ENCODE peak calls at places on chromosomes 5 and 9, in seven cellular contexts. I is PC-3, C is IMR-90, P is SK-N-SH, F is PC-9, Q is A549, G is GM23338. T is an unnamed sample. For H3K4me1, the result is how much of the 10 kb centered on the place peaks cover.

GRCh38 chr5:149185067-149185466 is 43.8 kb downstream of the ABLIM3 start:
- DNase-seq in F (no peak), G (no peak), P (no peak), C (no peak), Q (no peak), I (no peak), T (no peak)

GRCh38 chr5:78964889-78965288 is 20.2 kb downstream of the ARSB start:
- DNase-seq in I (peak), Q (peak), P (peak), G (peak), C (peak), F (no peak), T (peak)

GRCh38 chr5:150044334-150044681 is 42.0 kb downstream of the CSF1R start:
- DNase-seq in Q (no peak), I (peak), C (peak), P (no peak), G (no peak), F (no peak), T (no peak)

GRCh38 chr5:102668220-102668930 is 86.7 kb upstream of the PAM start:
- DNase-seq in C (no peak), G (peak), I (peak), Q (no peak), F (no peak), P (no peak), T (peak)

GRCh38 chr5:18270635-18271338 is 636.5 kb downstream of the TAF11L14 start:
- DNase-seq in P (no peak), Q (no peak), C (no peak), G (no peak), F (no peak), I (peak), T (no peak)

GRCh38 chr9:16673171-16673570 is 197.3 kb downstream of the BNC2 start:
- DNase-seq in F (no peak), G (no peak), C (peak), P (no peak), Q (no peak), I (no peak), T (no peak)

GRCh38 chr5:138241688-138242547 is 28.8 kb upstream of the CDC23 start:
- DNase-seq in P (peak), Q (no peak), G (peak), C (no peak), I (no peak), F (peak), T (peak)

GRCh38 chr5:171158581-171158980 is 150.5 kb upstream of the TLX3 start:
- DNase-seq in C (no peak), F (no peak), I (no peak), G (no peak), Q (no peak), P (no peak), T (no peak)

GRCh38 chr5:122369416-122369815 is 57.4 kb downstream of the SNCAIP start:
- DNase-seq in I (no peak), F (no peak), C (no peak), Q (no peak), P (no peak), G (no peak), T (no peak)

GRCh38 chr9:102135768-102136167 is 397.3 kb upstream of the GRIN3A start:
- DNase-seq in G (no peak), F (no peak), Q (no peak), C (no peak), I (no peak), P (no peak), T (peak)

GRCh38 chr5:1297243-1297642 is 2.4 kb upstream of the TERT start:
- DNase-seq in C (no peak), P (no peak), I (no peak), Q (no peak), F (no peak), G (no peak), T (no peak)

GRCh38 chr9:130110596-130111021 is 56.9 kb downstream of the GPR107 start:
- DNase-seq in P (no peak), G (no peak), F (no peak), C (peak), I (no peak), Q (no peak), T (peak)

GRCh38 chr5:77262685-77263084 is 52.2 kb downstream of the PDE8B start:
- DNase-seq in F (no peak), P (no peak), C (no peak), I (no peak), Q (no peak), G (no peak), T (no peak)

GRCh38 chr5:149940077-149940574 is 4.5 kb downstream of the PDE6A start:
- DNase-seq in P (no peak), I (peak), G (no peak), Q (no peak), C (no peak), F (no peak), T (no peak)

GRCh38 chr5:158727108-158727507 is 372.6 kb downstream of the EBF1 start:
- DNase-seq in P (no peak), F (no peak), C (no peak), G (no peak), I (no peak), Q (no peak), T (no peak)

GRCh38 chr9:82271099-82271498 is 282.5 kb downstream of the SPATA31D1 start:
- DNase-seq in P (no peak), I (peak), G (no peak), Q (no peak), C (peak), F (no peak), T (no peak)

GRCh38 chr5:116456036-116456435 is 118.6 kb downstream of the SEMA6A start:
- DNase-seq in Q (no peak), P (no peak), G (no peak), F (no peak), I (no peak), C (no peak), T (no peak)

GRCh38 chr5:76986828-76987526 is 34.1 kb downstream of the CRHBP start:
- DNase-seq in P (no peak), G (no peak), C (no peak), F (no peak), Q (no peak), I (no peak), T (peak)

GRCh38 chr5:136228358-136228757 is 35.4 kb upstream of the SMIM32 start:
- DNase-seq in F (no peak), G (no peak), P (no peak), Q (no peak), I (no peak), C (no peak), T (no peak)

GRCh38 chr5:75461679-75462078 is 49.8 kb downstream of the CERT1 start:
- DNase-seq in F (no peak), P (no peak), Q (no peak), G (no peak), I (no peak), C (peak), T (no peak)

GRCh38 chr5:50922942-50923767 is 256.7 kb downstream of the PARP8 start:
- DNase-seq in Q (no peak), C (no peak), I (no peak), G (peak), P (no peak), F (no peak), T (no peak)

GRCh38 chr5:38424237-38425080 is 132.0 kb downstream of the LIFR start:
- DNase-seq in P (no peak), I (no peak), G (no peak), C (no peak), F (no peak), Q (no peak), T (no peak)

GRCh38 chr9:129141066-129142041 is 30.1 kb downstream of the PTPA start:
- DNase-seq in I (no peak), F (peak), C (peak), P (no peak), Q (peak), G (no peak), T (no peak)

GRCh38 chr9:16236326-16236725 is 634.1 kb downstream of the BNC2 start:
- DNase-seq in I (no peak), F (no peak), P (no peak), Q (peak), G (no peak), C (peak), T (no peak)

GRCh38 chr5:169861934-169862333 is 118.4 kb downstream of the INSYN2B start:
- DNase-seq in I (peak), Q (no peak), P (peak), F (no peak), C (peak), G (no peak), T (no peak)

GRCh38 chr5:40656766-40657165 is 22.9 kb upstream of the PTGER4 start:
- DNase-seq in F (no peak), C (no peak), P (no peak), Q (no peak), I (no peak), G (no peak), T (no peak)

GRCh38 chr5:132237141-132237540 is 9.5 kb upstream of the P4HA2 start:
- DNase-seq in P (no peak), I (no peak), G (no peak), C (peak), F (no peak), Q (no peak), T (peak)

DNA sequence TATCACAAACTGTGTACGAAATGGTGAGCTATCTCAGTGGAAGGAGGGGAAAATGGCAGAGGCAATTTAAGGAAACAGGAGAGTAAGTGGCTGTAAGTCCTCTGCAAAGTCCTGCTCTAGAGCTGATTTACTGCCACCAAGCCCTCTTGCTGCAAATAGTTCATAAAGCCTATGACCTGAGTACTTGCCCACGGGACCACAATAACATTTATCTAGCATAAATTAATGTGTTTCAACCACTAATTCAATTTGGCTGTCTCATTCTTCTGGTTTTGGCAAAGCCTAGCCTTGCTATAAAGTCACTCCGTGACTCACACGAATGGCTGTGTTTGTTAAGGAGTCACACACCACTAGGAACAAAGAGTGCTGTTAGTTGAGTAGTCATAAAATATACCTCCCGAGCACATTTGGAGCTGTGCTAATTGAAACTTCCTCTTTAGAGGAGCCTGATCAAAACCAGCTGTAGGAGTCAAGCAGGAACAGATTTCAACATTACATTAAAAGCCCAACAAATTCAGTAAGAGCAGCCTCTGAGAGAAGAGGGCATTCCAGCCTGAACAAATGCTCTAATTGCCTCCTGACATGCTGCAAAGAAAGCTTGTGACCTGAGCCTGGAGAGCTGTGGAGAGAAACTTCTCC is 738.7 kb upstream of the ZNF608 start:
- DNase-seq in I (peak), G (peak), F (no peak), C (peak), Q (peak), P (peak), T (peak)
- H3K4me3 ChIP-seq in I (peak), G (no peak), F (peak), C (peak), Q (peak), P (peak), T (no peak)

GRCh38 chr9:124008855-124009834 is 2.4 kb upstream of the LHX2 start:
- DNase-seq in C (no peak), I (no peak), F (no peak), P (no peak), Q (no peak), G (peak), T (no peak)

GRCh38 chr9:124010665-124011321 is 775 bp upstream of the LHX2 start:
- DNase-seq in C (no peak), I (peak), Q (peak), G (peak), P (peak), F (peak), T (peak)

GRCh38 chr9:124009835-124010226 is 1.7 kb upstream of the LHX2 start:
- DNase-seq in I (no peak), G (no peak), F (no peak), P (no peak), Q (no peak), C (no peak), T (no peak)

GRCh38 chr9:124011460-124012301 is at the start of gene LHX2:
- DNase-seq in Q (peak), C (peak), I (peak), F (peak), P (peak), G (peak), T (peak)

DNA sequence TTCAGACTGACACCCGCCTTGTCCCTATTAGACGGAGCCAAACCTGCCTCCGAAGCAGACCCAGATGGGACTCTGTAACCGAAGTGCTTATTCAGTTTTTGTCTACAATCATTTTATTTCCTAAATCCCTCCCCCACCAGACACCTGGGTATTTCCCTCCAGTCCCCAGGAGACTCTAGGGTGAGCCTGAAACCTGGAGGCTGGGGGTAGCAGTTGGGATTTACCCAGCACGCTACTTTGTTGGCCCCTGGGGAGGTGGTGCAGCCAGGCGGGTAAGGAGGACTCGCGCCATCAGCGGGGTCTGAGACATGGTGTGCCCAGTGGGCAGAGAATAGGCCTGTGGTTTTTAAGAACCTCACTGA is 1.3 kb upstream of the LHX2 start:
- DNase-seq in I (no peak), Q (no peak), P (no peak), F (no peak), C (no peak), G (no peak), T (no peak)
- H3K4me1 ChIP-seq in I (under half), Q (under half), P (under half), F (under half), C (under half), G (under half), T (under half)

GRCh38 chr5:54024466-54024865 is 285.9 kb downstream of the ARL15 start:
- DNase-seq in P (no peak), Q (no peak), I (no peak), C (peak), G (no peak), F (no peak), T (no peak)
- H3K4me2 ChIP-seq in P (no peak), Q (no peak), I (no peak), C (no peak), G (no peak), F (no peak), T (no peak)

DNA sequence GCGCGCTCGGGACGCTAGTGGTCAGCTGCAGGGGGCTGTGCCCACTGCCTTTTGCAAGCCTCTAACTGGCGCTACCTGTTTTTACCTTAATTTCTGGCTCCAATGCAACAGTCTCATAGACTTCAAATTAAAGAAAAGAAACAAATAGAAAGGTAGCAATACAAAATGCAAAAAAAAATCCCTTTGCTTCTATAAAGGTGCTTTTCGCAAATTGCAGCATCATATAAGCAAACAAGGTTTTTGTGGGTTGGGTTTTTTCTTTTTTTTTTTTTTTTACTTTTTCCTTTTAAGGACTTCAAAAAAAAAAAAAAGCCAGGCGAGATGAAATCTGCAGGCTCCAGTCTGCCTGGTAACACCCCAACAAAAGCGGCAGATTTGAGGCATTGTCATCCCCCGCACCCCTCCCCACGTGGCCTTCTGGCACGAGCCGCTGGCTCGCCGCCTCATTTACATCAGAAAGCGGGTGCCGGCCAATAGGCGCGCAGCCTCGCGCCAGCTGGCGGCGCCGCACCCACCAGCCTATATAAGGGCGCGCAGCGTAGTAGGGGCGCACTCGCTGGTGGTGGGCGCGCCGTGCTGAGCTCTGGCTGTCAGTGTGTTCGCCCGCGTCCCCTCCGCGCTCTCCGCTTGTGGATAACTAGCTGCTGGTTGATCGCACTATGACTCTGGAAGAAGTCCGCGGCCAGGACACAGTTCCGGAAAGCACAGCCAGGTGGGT is at the start of gene GADD45G:
- DNase-seq in P (peak), I (peak), Q (peak), G (peak), F (peak), C (peak), T (peak)
- H3K4me3 ChIP-seq in P (peak), I (peak), Q (peak), G (peak), F (no peak), C (peak), T (peak)